ENCODE peak calls at places on chromosomes 11 and 22, in four cellular contexts. Z is GM12878, I is K562, A is HepG2. D is an unnamed sample.

GRCh38 chr22:49886346-49887073 is 31.7 kb downstream of the ALG12 start:
- DNase-seq in Z (no peak), I (no peak), A (no peak), D (no peak)

GRCh38 chr11:72581067-72581466 is 93.2 kb downstream of the PDE2A start:
- DNase-seq in A (no peak), Z (no peak), I (no peak), D (no peak)

GRCh38 chr11:31967404-31967950 is 123.4 kb upstream of the RCN1 start:
- DNase-seq in A (no peak), Z (no peak), I (no peak), D (no peak)

GRCh38 chr11:115580416-115580815 is 76.2 kb upstream of the CADM1 start:
- DNase-seq in A (no peak), I (no peak), Z (no peak), D (no peak)

GRCh38 chr22:42967933-42968332 is 47.0 kb downstream of the PACSIN2 start:
- DNase-seq in A (no peak), I (peak; percentile 62), Z (no peak), D (no peak)

GRCh38 chr11:113628912-113629311 is 77.2 kb downstream of the TMPRSS5 start:
- DNase-seq in A (no peak), I (no peak), Z (no peak), D (no peak)

GRCh38 chr22:50705219-50705691 is 32.6 kb downstream of the SHANK3 start:
- DNase-seq in I (peak; percentile 61), Z (no peak), A (no peak), D (no peak)

GRCh38 chr11:110366234-110366633 is 63.5 kb upstream of the FDX1 start:
- DNase-seq in Z (no peak), I (no peak), A (no peak), D (peak; percentile 20)

GRCh38 chr11:78417175-78417887 is at the start of gene GAB2:
- DNase-seq in I (no peak), Z (no peak), A (no peak), D (peak; percentile 12)

GRCh38 chr11:65718964-65719492 is 1.6 kb downstream of the RNASEH2C start:
- DNase-seq in I (peak; percentile 34), A (no peak), Z (no peak), D (no peak)

GRCh38 chr11:121688860-121689614 is 236.3 kb upstream of the SORL1-AS1 start:
- DNase-seq in A (peak; percentile 75), Z (no peak), I (no peak), D (no peak)

GRCh38 chr11:8354622-8355417 is 91.1 kb upstream of the LMO1 start:
- DNase-seq in Z (no peak), I (no peak), A (no peak), D (no peak)

GRCh38 chr22:45163074-45163416 is 680 bp upstream of the NUP50 start:
- DNase-seq in Z (no peak), A (no peak), I (peak; percentile 31), D (peak; percentile 41)

GRCh38 chr11:67405196-67405567 is 1.3 kb downstream of the TBC1D10C start:
- DNase-seq in I (no peak), A (no peak), Z (no peak), D (no peak)

GRCh38 chr11:62680825-62681240 is 2.0 kb upstream of the UBXN1 start:
- DNase-seq in I (peak; percentile 81), Z (no peak), A (peak; percentile 80), D (peak; percentile 72)

GRCh38 chr22:27732841-27733240 is 68.7 kb downstream of the MN1 start:
- DNase-seq in Z (no peak), I (no peak), A (no peak), D (no peak)

GRCh38 chr22:40401532-40401931 is 31.1 kb downstream of the SGSM3 start:
- DNase-seq in I (no peak), Z (no peak), A (no peak), D (no peak)

GRCh38 chr11:102155676-102156075 is 45.4 kb downstream of the YAP1 start:
- DNase-seq in Z (no peak), I (no peak), A (no peak), D (no peak)

GRCh38 chr22:29225422-29226090 is 19.9 kb downstream of the EMID1 start:
- DNase-seq in Z (no peak), A (no peak), I (no peak), D (no peak)

GRCh38 chr11:68652683-68653156 is 31.6 kb upstream of the GAL start:
- DNase-seq in I (no peak), Z (no peak), A (no peak), D (no peak)

GRCh38 chr22:36862251-36863242 is 1.7 kb downstream of the NCF4 start:
- DNase-seq in A (no peak), Z (peak; percentile 73), I (no peak), D (no peak)

GRCh38 chr11:95014184-95014821 is 10.8 kb upstream of the KDM4E start:
- DNase-seq in A (no peak), I (no peak), Z (no peak), D (no peak)

GRCh38 chr11:61541568-61541967 is 33.0 kb downstream of the LRRC10B start:
- DNase-seq in Z (no peak), A (no peak), I (peak; percentile 67), D (no peak)

GRCh38 chr11:577611-577894 is 1.3 kb downstream of the PHRF1 start:
- DNase-seq in Z (no peak), I (no peak), A (no peak), D (no peak)

GRCh38 chr11:37849731-37850130 is 1251.7 kb upstream of the RAG2 start:
- DNase-seq in A (no peak), I (no peak), Z (no peak), D (no peak)

GRCh38 chr11:67031791-67032561 is 9.0 kb downstream of the SYT12 start:
- DNase-seq in Z (no peak), A (no peak), I (no peak), D (no peak)

GRCh38 chr11:69637956-69638871 is 2.7 kb upstream of the CCND1 start:
- DNase-seq in A (no peak), Z (no peak), I (no peak), D (peak; percentile 67)

GRCh38 chr11:125410091-125410490 is 86.0 kb downstream of the FEZ1 start:
- DNase-seq in I (no peak), A (no peak), Z (no peak), D (no peak)

GRCh38 chr22:39349506-39349966 is 255 bp upstream of the SYNGR1 start:
- DNase-seq in A (no peak), Z (no peak), I (peak; percentile 47), D (peak; percentile 90)

GRCh38 chr11:26286472-26287066 is 45.4 kb upstream of the ANO3 start:
- DNase-seq in A (peak; percentile 2), Z (no peak), I (peak; percentile 5), D (peak; percentile 38)

GRCh38 chr11:91880660-91881059 is 344.0 kb upstream of the FAT3 start:
- DNase-seq in Z (no peak), A (no peak), I (no peak), D (no peak)

GRCh38 chr11:125155767-125156166 is 8.8 kb upstream of the PKNOX2 start:
- DNase-seq in I (no peak), Z (no peak), A (no peak), D (no peak)

GRCh38 chr11:63840356-63841060 is 1.6 kb downstream of the MARK2 start:
- DNase-seq in A (no peak), Z (no peak), I (peak; percentile 14), D (no peak)

GRCh38 chr11:63838682-63839507 is at the start of gene MARK2:
- DNase-seq in A (peak; percentile 95), Z (peak; percentile 77), I (peak; percentile 98), D (peak; percentile 99)

GRCh38 chr11:63839508-63840355 is 822 bp downstream of the MARK2 start:
- DNase-seq in I (peak; percentile 57), A (no peak), Z (no peak), D (no peak)

GRCh38 chr11:63843042-63843441 is 4.1 kb downstream of the MARK2 start:
- DNase-seq in Z (no peak), A (no peak), I (no peak), D (no peak)

GRCh38 chr11:63841554-63841953 is 2.6 kb downstream of the MARK2 start:
- DNase-seq in Z (no peak), A (no peak), I (no peak), D (no peak)
- TF ChIP-seq TARDBP in Z (no peak), A (no peak), I (no peak), D (no peak)

DNA sequence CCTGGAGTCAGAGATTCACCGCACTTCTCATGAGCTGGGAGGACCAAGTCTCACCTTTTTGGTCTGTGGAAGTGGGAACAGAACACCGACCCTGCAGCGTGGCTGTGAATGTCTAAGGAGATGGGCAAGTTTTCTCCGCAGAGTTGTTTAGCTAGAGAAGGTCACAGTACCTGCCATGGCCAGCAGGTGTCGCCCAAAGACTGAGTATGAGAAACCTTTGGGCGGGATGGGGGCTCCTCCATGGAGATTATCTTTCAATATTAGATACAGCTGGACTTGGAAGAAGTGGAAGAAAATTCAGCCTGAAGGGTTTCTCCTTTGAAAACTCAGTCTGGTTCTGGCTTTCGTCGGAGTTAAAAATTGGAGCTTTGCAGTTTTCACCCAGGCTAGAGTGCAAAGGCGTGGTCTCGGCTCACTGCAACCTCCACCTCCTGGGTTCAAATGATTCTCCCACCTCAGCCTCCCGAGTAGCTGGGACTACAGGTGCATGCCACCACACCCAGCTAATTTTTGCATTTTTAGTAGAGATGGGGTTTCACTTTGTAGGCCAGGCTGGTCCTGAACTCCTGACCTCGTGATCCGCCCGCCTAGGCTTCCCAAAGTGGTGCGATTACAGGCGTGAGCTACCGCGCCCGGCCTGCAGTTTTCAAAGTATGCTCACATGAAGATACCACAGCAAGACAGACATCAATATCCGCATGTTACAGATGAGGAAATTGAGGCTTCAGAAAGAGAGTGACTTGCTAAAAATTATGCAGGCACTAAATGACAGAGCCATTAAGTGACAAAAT is 10.7 kb upstream of the DSCAML1 start:
- DNase-seq in Z (no peak), I (peak; percentile 79), A (no peak), D (peak; percentile 76)
- TF ChIP-seq TARDBP in Z (no peak), I (no peak), A (no peak), D (no peak)

GRCh38 chr11:29025001-29025400 is 916.8 kb downstream of the METTL15 start:
- DNase-seq in Z (no peak), I (no peak), A (no peak), D (no peak)
- TF ChIP-seq TARDBP in Z (no peak), I (no peak), A (no peak), D (no peak)

DNA sequence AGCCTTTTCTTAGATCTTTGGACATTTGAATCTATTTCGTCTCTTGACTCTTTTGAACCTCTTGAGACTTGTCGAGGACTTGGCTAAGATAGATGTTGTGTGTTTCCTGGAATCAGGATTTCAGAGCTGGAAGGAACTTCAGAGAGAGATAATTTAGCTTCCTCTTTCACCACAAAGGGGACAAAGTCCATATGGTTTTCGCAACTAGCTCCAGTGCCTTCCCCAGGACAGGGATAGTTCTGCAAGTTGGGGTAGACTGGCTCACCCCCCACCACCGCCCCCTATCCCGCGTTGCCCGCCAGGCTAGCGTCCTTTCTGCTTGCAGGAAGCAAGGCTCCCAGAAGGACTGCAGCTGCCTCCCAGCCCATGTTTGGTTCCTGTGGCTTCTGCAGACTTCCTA is 75.7 kb upstream of the MYO18B start:
- DNase-seq in I (peak; percentile 6), A (peak; percentile 95), Z (no peak), D (no peak)
- TF ChIP-seq TARDBP in I (no peak), A (no peak), Z (no peak), D (no peak)

GRCh38 chr11:18046116-18046777 is at the start of gene TPH1:
- DNase-seq in Z (no peak), I (no peak), A (no peak), D (no peak)
- TF ChIP-seq TARDBP in Z (no peak), I (no peak), A (no peak), D (no peak)

GRCh38 chr11:128503231-128503991 is 83.9 kb downstream of the ETS1 start:
- DNase-seq in I (no peak), A (no peak), Z (no peak), D (no peak)
- TF ChIP-seq TARDBP in I (no peak), A (no peak), Z (no peak), D (no peak)

D was measured in HEK293T.